ENCODE peak calls at places on chromosomes 12 and 14, in ten cellular contexts. G, M, I, B, P, A, N, W, H and S are unnamed samples. For H3K4me1 and H3K27me3, the result is how much of the 10 kb centered on the place peaks cover.

GRCh38 chr12:87690236-87690810 is 338.9 kb downstream of the C12orf50 start:
- DNase-seq in N (peak), W (no peak), B (peak), A (no peak), P (no peak), I (no peak), H (no peak), G (no peak), M (no peak), S (no peak)

GRCh38 chr12:109467978-109468676 is 9.0 kb downstream of the KCTD10 start:
- DNase-seq in P (peak), B (no peak), A (no peak), I (no peak), W (no peak), H (no peak), G (no peak), N (no peak), M (no peak), S (no peak)

GRCh38 chr14:36829547-36829946 is 167.9 kb downstream of the PAX9 start:
- DNase-seq in M (no peak), I (no peak), A (no peak), H (no peak), B (no peak), G (no peak), P (no peak), W (no peak), N (no peak), S (no peak)

GRCh38 chr12:42216737-42217136 is 21.3 kb downstream of the YAF2 start:
- DNase-seq in A (no peak), B (no peak), P (no peak), I (no peak), H (no peak), W (no peak), N (no peak), G (no peak), M (no peak), S (no peak)

GRCh38 chr12:110179291-110179690 is 55.1 kb downstream of the IFT81 start:
- DNase-seq in G (no peak), I (no peak), B (peak), A (no peak), W (no peak), H (no peak), M (no peak), P (no peak), N (peak), S (no peak)

GRCh38 chr12:123118397-123118945 is 32.4 kb downstream of the PITPNM2 start:
- DNase-seq in B (no peak), G (no peak), W (no peak), H (no peak), N (peak), M (no peak), A (no peak), P (no peak), I (no peak), S (no peak)

GRCh38 chr12:88108021-88108420 is 33.9 kb downstream of the CEP290 start:
- DNase-seq in H (no peak), I (no peak), B (no peak), A (no peak), W (no peak), M (no peak), P (no peak), G (no peak), N (peak), S (no peak)

GRCh38 chr12:51601241-51601640 is 10.2 kb downstream of the SCN8A start:
- DNase-seq in G (no peak), A (no peak), I (no peak), N (no peak), B (no peak), W (no peak), P (no peak), M (no peak), H (no peak), S (no peak)

GRCh38 chr12:65999564-66000280 is 130.8 kb downstream of the LLPH start:
- DNase-seq in P (no peak), M (no peak), H (no peak), A (no peak), G (no peak), B (peak), I (no peak), W (no peak), N (peak), S (no peak)

GRCh38 chr12:113961921-113962710 is 4.0 kb downstream of the RBM19 start:
- DNase-seq in A (no peak), W (no peak), B (no peak), G (no peak), I (no peak), N (peak), H (no peak), M (no peak), P (no peak), S (no peak)

GRCh38 chr14:52061380-52061779 is 7.5 kb downstream of the NID2 start:
- DNase-seq in A (no peak), B (no peak), P (no peak), W (no peak), N (no peak), H (no peak), M (no peak), G (no peak), I (no peak), S (no peak)

DNA sequence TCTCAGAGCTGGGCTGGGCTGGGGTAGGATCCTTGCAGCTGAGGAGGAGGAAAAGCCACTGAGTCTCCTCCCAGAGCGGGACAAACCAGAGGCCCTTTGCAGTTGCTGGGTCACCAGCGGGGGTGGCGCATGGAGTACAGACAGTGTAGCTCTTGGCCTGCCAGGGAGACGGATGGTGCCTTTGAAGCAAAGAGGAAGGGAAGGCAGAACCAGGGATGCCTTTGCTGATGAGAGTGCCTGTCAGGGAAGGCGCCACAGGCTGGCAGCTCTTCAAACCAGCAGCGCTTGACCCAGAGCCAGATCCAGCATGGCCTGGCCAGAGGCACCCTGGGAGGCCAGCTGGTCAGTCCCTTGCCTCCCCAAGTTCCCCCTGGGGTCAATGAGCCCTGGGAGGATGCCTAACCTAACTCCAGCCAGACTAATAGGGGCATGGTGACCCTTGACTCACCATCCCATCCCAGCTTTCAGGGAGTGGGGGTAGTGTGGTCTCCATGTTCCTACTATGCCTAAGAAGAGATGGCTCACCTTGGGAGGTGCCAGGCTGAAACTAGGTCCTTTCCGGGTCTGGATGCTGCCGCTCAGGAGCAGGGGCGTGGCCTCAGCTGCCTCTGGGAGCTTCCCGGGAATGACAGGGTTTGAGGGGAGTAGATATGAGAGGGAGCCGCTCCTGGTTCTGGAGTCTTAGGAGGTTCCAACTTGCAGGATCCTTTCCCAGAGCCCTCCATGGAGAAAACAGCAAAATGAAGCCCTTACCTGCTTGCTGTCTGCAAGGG is 19.8 kb downstream of the VASH1 start:
- DNase-seq in H (no peak), I (no peak), G (no peak), B (peak), W (no peak), M (no peak), N (peak), A (peak), P (no peak), S (peak)
- TF ChIP-seq CTCF in H (no peak), I (no peak), G (no peak), B (no peak), W (no peak), M (no peak), N (no peak), A (no peak), P (no peak), S (no peak)

GRCh38 chr14:100443643-100444042 is 120.5 kb downstream of the SLC25A47 start:
- DNase-seq in A (no peak), N (peak), W (no peak), B (peak), P (no peak), H (no peak), I (no peak), M (no peak), G (no peak), S (no peak)

GRCh38 chr14:100448376-100448775 is 125.2 kb downstream of the SLC25A47 start:
- DNase-seq in B (no peak), W (no peak), I (no peak), N (no peak), H (no peak), P (no peak), M (no peak), A (no peak), G (no peak), S (no peak)

GRCh38 chr14:100446572-100446971 is 123.4 kb downstream of the SLC25A47 start:
- DNase-seq in I (no peak), W (no peak), M (no peak), P (no peak), A (no peak), G (no peak), H (no peak), B (peak), N (no peak), S (no peak)

GRCh38 chr14:100442473-100443260 is 119.5 kb downstream of the SLC25A47 start:
- DNase-seq in N (no peak), M (no peak), A (no peak), P (no peak), W (no peak), I (no peak), G (no peak), B (no peak), H (no peak), S (no peak)

DNA sequence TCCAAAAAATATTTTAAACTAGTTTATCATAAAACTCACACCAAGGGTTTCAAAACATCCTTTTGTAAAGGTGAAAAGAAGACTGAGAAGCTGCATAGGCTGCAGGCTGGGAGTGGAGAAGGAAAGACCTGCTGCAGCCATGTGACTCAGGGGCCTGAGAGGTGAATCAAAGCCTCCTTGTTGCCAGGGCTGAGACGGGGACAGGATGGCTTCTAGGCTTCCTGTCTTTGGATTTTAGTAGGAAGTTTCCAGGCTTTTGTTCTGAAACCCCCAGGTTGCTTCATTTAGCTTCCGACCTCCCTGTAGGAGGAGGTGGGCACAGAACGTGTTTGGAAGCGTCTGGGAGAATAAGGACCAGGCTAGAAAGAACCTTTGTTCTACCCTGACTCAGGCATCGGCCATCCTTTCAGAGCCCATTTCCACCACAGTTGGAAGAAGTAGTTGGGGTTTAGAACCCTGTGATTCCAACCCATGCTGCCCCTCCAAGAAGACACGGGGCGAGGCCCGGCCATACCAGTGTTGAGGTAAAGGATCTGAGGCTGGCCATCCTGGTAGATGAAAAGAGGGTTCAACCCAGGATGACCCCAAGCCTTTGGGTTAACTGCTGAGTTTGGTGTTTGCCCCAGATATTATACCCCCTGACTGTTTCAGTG is 122.4 kb downstream of the SLC25A47 start:
- DNase-seq in H (no peak), P (no peak), I (no peak), G (no peak), A (no peak), M (no peak), N (no peak), B (no peak), W (no peak), S (no peak)
- H3K4me1 ChIP-seq in H (under half), P (under half), I (under half), G (under half), A (under half), M (under half), N (under half), B (under half), W (under half), S (under half)

DNA sequence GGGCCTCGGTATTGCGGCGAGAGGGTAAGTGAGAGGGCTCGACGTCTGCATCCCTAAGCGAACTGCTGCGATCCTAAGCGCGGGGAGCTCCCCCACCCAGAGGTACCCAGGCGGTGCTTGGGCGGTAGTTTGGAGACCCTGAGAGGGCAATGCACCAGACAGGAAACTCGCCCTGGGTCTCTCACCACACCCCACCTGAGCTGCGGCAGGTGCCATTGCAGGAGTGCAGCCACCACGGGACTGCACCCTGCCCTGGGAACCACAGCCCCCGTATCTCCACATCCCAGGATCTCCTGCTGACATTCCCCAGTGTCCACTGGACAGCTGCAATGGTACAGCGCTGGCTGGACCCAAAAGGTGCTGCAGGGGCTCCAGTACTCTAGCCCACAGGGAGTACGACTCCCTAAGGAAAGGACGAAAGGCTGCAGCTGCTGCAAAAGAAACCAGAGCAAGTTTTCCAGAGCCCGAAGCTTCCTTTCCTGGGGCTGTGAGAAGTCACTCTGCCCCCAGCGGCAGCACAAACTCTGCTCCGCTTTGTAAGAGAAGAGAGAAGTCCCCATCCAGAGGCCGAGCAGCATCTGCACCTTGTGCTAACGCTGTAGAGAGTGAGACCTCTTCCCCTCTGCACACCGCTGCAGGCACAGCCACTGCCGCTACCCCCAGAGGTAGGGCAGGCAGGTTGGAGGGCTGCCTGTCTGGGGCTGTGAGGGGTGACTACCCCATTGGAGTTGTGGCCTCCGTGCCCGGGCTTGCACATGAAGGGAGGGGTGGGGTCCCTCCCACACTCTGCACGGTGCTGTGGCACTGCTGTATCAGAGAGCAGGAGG is 31.1 kb upstream of the MON2 start:
- DNase-seq in B (peak), G (peak), M (peak), I (peak), N (peak), P (peak), A (peak), H (no peak), W (peak), S (peak)
- H3K27me3 ChIP-seq in B (under half), G (under half), M (under half), I (under half), N (under half), P (under half), A (under half), H (under half), W (under half), S (under half)

GRCh38 chr12:39866135-39866534 is 239.7 kb downstream of the SLC2A13 start:
- DNase-seq in H (no peak), A (no peak), G (no peak), M (no peak), W (no peak), P (no peak), N (no peak), I (no peak), B (no peak), S (no peak)
- TF ChIP-seq CTCF in H (no peak), A (no peak), G (no peak), M (no peak), W (no peak), P (no peak), N (no peak), I (no peak), B (no peak), S (no peak)

GRCh38 chr14:48703728-48704467 is 882.3 kb downstream of the RPS29 start:
- DNase-seq in B (no peak), M (no peak), I (no peak), W (no peak), A (no peak), H (no peak), G (no peak), P (no peak), N (no peak), S (no peak)

GRCh38 chr14:48709277-48709785 is 876.8 kb downstream of the RPS29 start:
- DNase-seq in B (peak), N (no peak), H (no peak), P (no peak), M (no peak), G (no peak), A (no peak), W (no peak), I (no peak), S (no peak)

DNA sequence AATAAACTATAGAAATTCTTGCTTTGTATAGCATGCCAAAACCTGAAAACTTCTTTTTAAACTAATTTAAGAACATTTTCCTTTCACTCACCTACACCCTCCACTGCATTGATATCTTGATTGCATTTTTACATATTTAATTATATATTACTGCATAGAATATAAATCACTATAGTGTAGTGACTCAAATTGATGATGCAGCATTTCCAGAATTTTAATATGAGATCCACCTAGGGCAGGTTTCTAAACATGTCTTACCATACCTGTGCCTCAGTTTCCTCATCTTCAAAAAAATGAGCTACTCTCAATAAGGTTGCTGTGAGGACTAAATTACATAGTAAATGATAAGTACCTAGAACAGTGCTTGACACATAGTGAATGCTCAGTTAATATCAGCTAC is 881.5 kb downstream of the RPS29 start:
- DNase-seq in N (no peak), I (no peak), G (no peak), P (no peak), A (no peak), M (no peak), H (no peak), W (no peak), B (no peak), S (no peak)
- H3K4me1 ChIP-seq in N (under half), I (under half), G (under half), P (under half), A (under half), M (under half), H (under half), W (under half), B (under half), S (under half)

GRCh38 chr12:131348226-131349010 is 362.5 kb upstream of the SFSWAP start:
- DNase-seq in W (no peak), N (no peak), P (no peak), M (no peak), B (no peak), A (no peak), I (no peak), G (no peak), H (no peak), S (no peak)

GRCh38 chr12:131346578-131347344 is 364.1 kb upstream of the SFSWAP start:
- DNase-seq in W (no peak), G (no peak), A (no peak), P (no peak), H (no peak), M (no peak), N (no peak), B (no peak), I (no peak), S (no peak)

GRCh38 chr12:131347732-131348131 is 363.2 kb upstream of the SFSWAP start:
- DNase-seq in N (no peak), H (no peak), I (no peak), G (no peak), P (no peak), M (no peak), W (no peak), A (no peak), B (no peak), S (no peak)

GRCh38 chr12:131345521-131346436 is 365.1 kb upstream of the SFSWAP start:
- DNase-seq in B (no peak), I (no peak), H (no peak), A (no peak), N (no peak), W (no peak), P (no peak), M (no peak), G (no peak), S (no peak)

GRCh38 chr12:131347345-131347714 is 363.6 kb upstream of the SFSWAP start:
- DNase-seq in B (no peak), G (no peak), W (no peak), I (no peak), N (no peak), A (no peak), P (no peak), M (no peak), H (no peak), S (no peak)
- H3K27me3 ChIP-seq in B (under half), G (under half), W (under half), I (half or more), N (under half), A (under half), P (under half), M (under half), H (under half), S (under half)

DNA sequence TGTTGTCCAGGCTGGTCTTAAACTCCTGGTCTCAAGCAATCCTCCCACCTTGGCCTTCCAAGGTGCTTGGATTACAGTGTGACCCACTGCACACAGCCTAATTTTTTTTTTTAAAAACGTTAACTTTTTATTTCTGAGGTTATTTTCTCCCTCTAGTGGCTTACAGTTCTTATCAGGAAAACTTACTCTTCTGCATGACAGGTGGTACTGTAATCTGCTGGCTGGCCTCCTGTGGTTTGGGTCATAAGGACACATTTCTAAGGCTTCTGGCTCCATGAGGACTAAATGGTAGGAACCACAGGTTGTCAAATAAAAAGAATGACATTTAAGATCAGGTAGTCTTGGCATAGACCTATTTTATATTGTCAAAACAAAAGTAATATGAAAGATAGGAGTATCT is 7.7 kb upstream of the NCKAP1L start:
- DNase-seq in G (no peak), M (no peak), N (no peak), B (no peak), W (no peak), I (no peak), H (no peak), A (no peak), P (no peak), S (no peak)
- TF ChIP-seq CTCF in G (no peak), M (no peak), N (no peak), B (no peak), W (no peak), I (no peak), H (no peak), A (no peak), P (no peak), S (no peak)

GRCh38 chr14:53149656-53150319 is 3.3 kb downstream of the DDHD1 start:
- DNase-seq in M (no peak), P (no peak), H (no peak), B (no peak), N (no peak), W (no peak), G (no peak), A (no peak), I (no peak), S (no peak)
- H3K4me1 ChIP-seq in M (under half), P (under half), H (under half), B (under half), N (under half), W (under half), G (under half), A (under half), I (under half), S (under half)

GRCh38 chr12:5466521-5466960 is 34.6 kb downstream of the NTF3 start:
- DNase-seq in M (no peak), B (no peak), P (no peak), W (no peak), A (no peak), N (peak), I (no peak), H (no peak), G (no peak), S (no peak)

GRCh38 chr12:5473076-5473475 is 41.2 kb downstream of the NTF3 start:
- DNase-seq in A (no peak), B (no peak), M (peak), N (peak), W (no peak), P (no peak), G (no peak), H (no peak), I (no peak), S (no peak)

GRCh38 chr12:5467941-5468340 is 36.0 kb downstream of the NTF3 start:
- DNase-seq in G (no peak), I (no peak), H (no peak), P (no peak), N (peak), A (no peak), B (no peak), M (no peak), W (no peak), S (no peak)

GRCh38 chr12:5470221-5470620 is 38.3 kb downstream of the NTF3 start:
- DNase-seq in B (no peak), P (no peak), I (no peak), A (no peak), G (no peak), N (no peak), H (no peak), M (no peak), W (no peak), S (no peak)
- H3K27me3 ChIP-seq in B (under half), P (under half), I (under half), A (under half), G (under half), N (under half), H (under half), M (under half), W (under half), S (under half)